ENCODE peak calls at places on chromosomes 4 and X, in eight cellular contexts. S is endothelial cell of umbilical vein; X is tibial artery; D is cardiac muscle cell; M is CD8-positive, alpha-beta memory T cell; C is neuronal stem cell; U is epithelial cell of proximal tubule; Y is H7. P is an unnamed sample.

GRCh38 chr4:168769416-168769815 is 240.6 kb downstream of the CBR4 start:
- DNase-seq in U (no peak), Y (no peak), S (peak), C (no peak), X (no peak), M (no peak), D (peak), P (no peak)

GRCh38 chr4:8547108-8547911 is 32.9 kb upstream of the GPR78 start:
- DNase-seq in C (peak), Y (peak), S (no peak), M (no peak), D (peak), X (no peak), U (no peak), P (peak)

GRCh38 chr4:83522239-83522638 is 13.7 kb upstream of the GPAT3 start:
- DNase-seq in S (no peak), C (no peak), U (no peak), M (no peak), D (no peak), Y (no peak), X (no peak), P (no peak)

GRCh38 chrX:117985241-117985640 is 131.4 kb downstream of the KLHL13 start:
- DNase-seq in X (no peak), U (no peak), Y (peak), D (no peak), C (no peak), M (no peak), S (no peak), P (no peak)

GRCh38 chr4:42331914-42332368 is 65.3 kb upstream of the SHISA3 start:
- DNase-seq in D (peak), X (peak), S (peak), C (no peak), Y (no peak), M (no peak), U (peak), P (no peak)

GRCh38 chrX:130793966-130794365 is 109.0 kb downstream of the ENOX2 start:
- DNase-seq in Y (no peak), M (no peak), D (no peak), S (peak), X (no peak), U (no peak), C (no peak), P (no peak)

GRCh38 chr4:108372678-108373077 is 203.9 kb upstream of the LEF1 start:
- DNase-seq in X (no peak), Y (no peak), C (no peak), U (no peak), D (no peak), M (peak), S (no peak), P (no peak)

GRCh38 chr4:56241500-56241899 is 145.8 kb downstream of the AASDH start:
- DNase-seq in Y (no peak), U (no peak), D (no peak), C (no peak), X (no peak), S (no peak), M (no peak), P (no peak)

GRCh38 chr4:38815879-38816782 is 11.5 kb upstream of the TLR1 start:
- DNase-seq in U (no peak), X (no peak), M (no peak), D (no peak), Y (no peak), S (no peak), C (no peak), P (no peak)

GRCh38 chr4:23814606-23815005 is 75.2 kb downstream of the PPARGC1A start:
- DNase-seq in D (no peak), M (no peak), C (no peak), Y (no peak), S (no peak), X (no peak), U (no peak), P (no peak)

GRCh38 chr4:6338175-6338950 is 68.7 kb downstream of the WFS1 start:
- DNase-seq in D (no peak), X (no peak), Y (no peak), S (no peak), M (no peak), U (no peak), C (no peak), P (no peak)

GRCh38 chr4:42371306-42372063 is 25.8 kb upstream of the SHISA3 start:
- DNase-seq in D (peak), C (no peak), S (peak), U (peak), M (no peak), Y (peak), X (no peak), P (peak)

GRCh38 chrX:37830371-37830770 is 17.0 kb downstream of the DYNLT3 start:
- DNase-seq in D (no peak), C (no peak), U (no peak), X (no peak), M (no peak), S (no peak), Y (no peak), P (no peak)

GRCh38 chrX:132270699-132271098 is 51.5 kb upstream of the RAP2C start:
- DNase-seq in M (no peak), U (peak), X (peak), S (no peak), C (no peak), Y (no peak), D (peak), P (no peak)

GRCh38 chrX:100449696-100450606 is 39.9 kb upstream of the PCDH19 start:
- DNase-seq in S (peak), M (no peak), U (no peak), X (no peak), Y (peak), D (peak), C (no peak), P (no peak)

GRCh38 chrX:26783512-26784225 is 567.7 kb downstream of the MAGEB5 start:
- DNase-seq in M (no peak), D (peak), U (no peak), S (peak), C (peak), Y (peak), X (no peak), P (peak)

GRCh38 chr4:82473621-82474164 is 43.3 kb downstream of the ENOPH1 start:
- DNase-seq in S (no peak), Y (no peak), D (no peak), C (no peak), M (no peak), X (no peak), U (no peak), P (no peak)

GRCh38 chr4:35934370-35934981 is 309.8 kb downstream of the ARAP2 start:
- DNase-seq in C (peak), S (peak), M (no peak), Y (no peak), D (peak), X (no peak), U (no peak), P (no peak)

GRCh38 chrX:135086197-135086854 is 34.0 kb downstream of the ETDB start:
- DNase-seq in U (peak), D (peak), S (peak), Y (peak), X (no peak), M (peak), C (peak), P (peak)

GRCh38 chrX:148691456-148691855 is 191.0 kb downstream of the AFF2 start:
- DNase-seq in Y (no peak), S (no peak), U (no peak), M (no peak), D (no peak), C (no peak), X (no peak), P (no peak)

GRCh38 chrX:42976729-42977366 is 198.9 kb upstream of the PPP1R2C start:
- DNase-seq in D (no peak), U (no peak), Y (no peak), C (no peak), X (no peak), S (peak), M (no peak), P (peak)

GRCh38 chr4:142777045-142777743 is 68.9 kb downstream of the INPP4B start:
- DNase-seq in U (no peak), D (no peak), C (no peak), M (no peak), Y (no peak), X (no peak), S (no peak), P (no peak)

GRCh38 chrX:39953879-39954278 is 143.9 kb downstream of the BCOR start:
- DNase-seq in Y (no peak), D (peak), U (no peak), M (no peak), S (peak), C (no peak), X (peak), P (no peak)

GRCh38 chrX:103734125-103734760 is 23.5 kb downstream of the TMEM31 start:
- DNase-seq in Y (no peak), C (no peak), S (no peak), M (no peak), U (no peak), X (no peak), D (peak), P (no peak)

GRCh38 chr4:127212701-127213100 is 420.1 kb upstream of the INTU start:
- DNase-seq in Y (no peak), D (no peak), C (no peak), S (no peak), M (no peak), X (no peak), U (no peak), P (no peak)

GRCh38 chr4:75769044-75769443 is 44.7 kb downstream of the USO1 start:
- DNase-seq in Y (no peak), M (no peak), S (no peak), D (peak), X (no peak), C (no peak), U (no peak), P (no peak)

GRCh38 chrX:105190252-105190853 is 30.1 kb downstream of the TEX13A start:
- DNase-seq in U (no peak), Y (no peak), D (peak), C (peak), M (no peak), X (no peak), S (peak), P (peak)

GRCh38 chr4:17120761-17121160 is 222.3 kb upstream of the LDB2 start:
- DNase-seq in X (no peak), M (no peak), D (peak), Y (no peak), S (no peak), U (no peak), C (no peak), P (no peak)

GRCh38 chr4:6221296-6221850 is 21.0 kb upstream of the JAKMIP1 start:
- DNase-seq in Y (peak), U (no peak), X (no peak), C (no peak), D (no peak), S (no peak), M (no peak), P (no peak)

GRCh38 chr4:118894034-118894433 is 5.4 kb downstream of the SYNPO2 start:
- DNase-seq in D (no peak), C (no peak), M (no peak), S (no peak), U (no peak), Y (no peak), X (no peak), P (no peak)

GRCh38 chr4:7073526-7074390 is 5.9 kb upstream of the GRPEL1 start:
- DNase-seq in D (peak), U (no peak), Y (peak), X (no peak), M (no peak), C (peak), S (peak), P (peak)

GRCh38 chrX:155434906-155435743 is 23.3 kb downstream of the F8A3 start:
- DNase-seq in D (peak), M (no peak), X (peak), Y (no peak), U (no peak), C (no peak), S (no peak), P (no peak)

DNA sequence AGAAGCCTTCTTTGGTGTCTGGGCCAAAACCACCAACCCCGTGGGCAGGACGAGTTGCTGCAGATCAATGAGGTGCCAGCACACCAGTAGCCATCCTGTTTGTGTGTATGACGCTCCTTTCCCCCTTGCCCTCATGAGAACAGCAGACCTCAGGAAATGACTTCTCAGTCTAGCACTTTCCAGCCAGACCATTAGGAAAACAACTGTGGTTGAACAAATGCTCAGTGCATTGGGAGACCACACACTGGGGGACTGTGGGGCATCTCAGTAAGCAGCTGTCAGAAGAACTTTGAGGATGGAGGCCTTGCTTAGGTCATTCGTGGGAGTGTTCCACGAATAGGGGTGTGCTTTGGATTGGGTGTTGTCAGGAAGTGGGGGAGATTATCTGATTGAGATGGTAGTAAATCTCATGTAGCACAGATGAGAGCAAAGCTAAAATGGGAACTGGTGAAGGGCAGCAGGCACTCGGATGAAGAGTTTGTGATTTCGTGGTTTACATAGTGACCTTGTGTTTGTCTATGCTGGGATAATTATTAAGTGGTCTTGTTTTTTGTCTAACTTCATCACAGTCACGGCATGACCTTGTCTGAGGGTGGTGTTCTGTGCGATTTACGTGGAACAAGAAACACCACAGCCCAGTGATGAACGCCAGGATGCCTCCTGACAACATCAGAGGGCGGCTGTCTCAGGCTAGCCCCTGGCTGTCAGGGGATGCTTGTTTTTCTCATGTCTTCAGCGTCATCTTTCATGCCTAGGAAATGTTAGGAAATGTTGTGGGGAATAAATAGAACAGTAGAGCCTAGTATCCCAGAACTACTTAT is 70.1 kb downstream of the USP46 start:
- DNase-seq in C (no peak), Y (no peak), D (peak), S (peak), X (no peak), M (peak), U (no peak), P (no peak)
- H3K4me3 ChIP-seq in C (no peak), Y (no peak), D (no peak), S (no peak), X (no peak), M (no peak), U (no peak), P (no peak)

GRCh38 chr4:70915874-70916559 is 13.8 kb downstream of the MOB1B start:
- DNase-seq in M (no peak), Y (no peak), D (no peak), X (no peak), S (no peak), C (no peak), U (no peak), P (no peak)
- H3K4me3 ChIP-seq in M (no peak), Y (no peak), D (no peak), X (no peak), S (no peak), C (no peak), U (no peak), P (no peak)

GRCh38 chrX:108447303-108447702 is 7.7 kb downstream of the COL4A5 start:
- DNase-seq in M (no peak), S (no peak), U (no peak), D (peak), C (no peak), Y (no peak), X (no peak), P (no peak)

GRCh38 chrX:108439961-108440696 is 491 bp downstream of the COL4A5 start:
- DNase-seq in M (no peak), U (no peak), Y (peak), X (no peak), D (peak), C (no peak), S (peak), P (peak)

GRCh38 chrX:108439434-108439883 is at the start of gene COL4A5:
- DNase-seq in X (peak), C (peak), Y (peak), M (no peak), S (peak), U (peak), D (peak), P (peak)

GRCh38 chrX:108437789-108438623 is at the start of gene COL4A6:
- DNase-seq in U (no peak), Y (peak), D (peak), X (no peak), C (peak), M (no peak), S (peak), P (peak)

GRCh38 chrX:108443065-108443464 is 3.4 kb downstream of the COL4A5 start:
- DNase-seq in M (no peak), C (no peak), D (no peak), U (no peak), S (peak), Y (no peak), X (no peak), P (no peak)
- H3K4me3 ChIP-seq in M (no peak), C (no peak), D (no peak), U (no peak), S (no peak), Y (no peak), X (peak), P (peak)

GRCh38 chr4:184287697-184288255 is 70.1 kb upstream of the ENPP6 start:
- DNase-seq in X (no peak), D (peak), C (no peak), S (peak), U (no peak), Y (no peak), M (no peak), P (no peak)
- H3K4me3 ChIP-seq in X (no peak), D (no peak), C (no peak), S (no peak), U (no peak), Y (no peak), M (no peak), P (no peak)

GRCh38 chr4:48271048-48271452 is 1.4 kb upstream of the TEC start:
- DNase-seq in U (no peak), Y (no peak), D (no peak), X (no peak), C (no peak), M (no peak), S (no peak), P (no peak)

GRCh38 chr4:48268956-48269860 is at the start of gene TEC:
- DNase-seq in M (peak), X (peak), Y (peak), D (no peak), S (peak), C (peak), U (no peak), P (peak)

GRCh38 chr4:48270516-48270897 is 869 bp upstream of the TEC start:
- DNase-seq in S (no peak), D (no peak), X (no peak), U (no peak), Y (peak), C (no peak), M (no peak), P (no peak)

GRCh38 chr4:48269861-48270515 is 350 bp upstream of the TEC start:
- DNase-seq in C (peak), D (peak), X (peak), M (peak), S (peak), Y (peak), U (peak), P (peak)

DNA sequence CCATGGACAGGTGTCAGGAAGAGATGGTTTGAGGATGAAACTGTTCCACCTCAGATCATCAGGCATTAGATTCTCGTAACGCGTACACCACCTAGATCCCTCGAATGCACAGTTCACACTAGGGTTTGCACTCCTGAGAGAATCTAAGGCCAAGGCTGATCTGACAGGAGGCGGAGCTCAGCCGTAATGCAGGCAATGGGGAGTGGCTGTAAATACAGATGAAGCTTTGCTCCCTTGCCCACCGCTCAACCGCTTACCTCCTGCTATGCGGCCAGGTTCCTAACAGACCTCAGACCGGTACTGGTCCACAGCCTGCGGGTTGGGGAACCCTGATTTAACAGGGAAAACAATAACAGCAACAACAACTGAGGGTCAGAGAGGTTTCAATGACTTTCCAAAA is 2.0 kb upstream of the TEC start:
- DNase-seq in X (no peak), C (no peak), U (no peak), Y (no peak), D (no peak), S (no peak), M (no peak), P (no peak)
- H3K4me3 ChIP-seq in X (no peak), C (no peak), U (no peak), Y (no peak), D (no peak), S (no peak), M (no peak), P (no peak)